ENCODE peak calls at places on chromosomes 13 and 19, in six cellular contexts. R is stimulated activated CD4-positive, alpha-beta T cell treated with anti-CD3 and anti-CD28 coated beads, Interleukin-1b, Interleukin-23, amount 100 ng/mL, for 24 hours; N is putamen; I is endothelial cell; U is NCI-H446; H is H54. G is an unnamed sample.

GRCh38 chr19:2278504-2279158 is 3.3 kb downstream of the PEAK3 start:
- DNase-seq in R (no peak), I (no peak), U (no peak), H (no peak), N (no peak), G (no peak)

GRCh38 chr19:41597600-41598041 is 21.7 kb downstream of the CEACAM21 start:
- DNase-seq in I (peak; percentile 74), R (peak; percentile 48), N (peak; percentile 25), H (peak; percentile 80), U (peak; percentile 52), G (peak; percentile 55)

GRCh38 chr13:80168089-80168850 is 172.7 kb downstream of the SPRY2 start:
- DNase-seq in H (no peak), N (peak; percentile 65), I (no peak), R (no peak), U (no peak), G (no peak)

GRCh38 chr13:46686171-46686570 is 110.8 kb downstream of the ESD start:
- DNase-seq in R (no peak), N (no peak), H (no peak), U (no peak), I (no peak), G (no peak)

GRCh38 chr19:38062959-38063786 is 156.2 kb downstream of the SIPA1L3 start:
- DNase-seq in H (no peak), R (no peak), U (no peak), I (no peak), N (peak; percentile 18), G (no peak)

GRCh38 chr13:113397606-113398425 is 33.9 kb upstream of the GRTP1 start:
- DNase-seq in U (no peak), I (no peak), R (no peak), H (no peak), N (no peak), G (no peak)

GRCh38 chr13:113670541-113670940 is 3.5 kb downstream of the GRK1 start:
- DNase-seq in H (no peak), I (no peak), R (no peak), N (no peak), U (no peak), G (no peak)

GRCh38 chr19:1767464-1767933 is 14.2 kb downstream of the ONECUT3 start:
- DNase-seq in H (peak; percentile 84), N (no peak), R (peak; percentile 58), I (peak; percentile 75), U (no peak), G (no peak)

GRCh38 chr19:46823049-46823448 is 27.6 kb downstream of the AP2S1 start:
- DNase-seq in R (no peak), U (no peak), H (no peak), I (no peak), N (no peak), G (no peak)

G was measured in iPS DF 6.9.